ENCODE peak calls at places on chromosomes 4 and X, in four cellular contexts. R is adipocyte, T is psoas muscle, W is esophagus squamous epithelium. Q is an unnamed sample. For H3K9me3 and H3K4me1, the result is how much of the 10 kb centered on the place peaks cover.

GRCh38 chr4:81632581-81633247 is 161.0 kb upstream of the RASGEF1B start:
- DNase-seq in R (no peak), T (no peak), W (no peak), Q (no peak)

GRCh38 chr4:76895619-76896018 is 2.3 kb downstream of the SOWAHB start:
- DNase-seq in R (no peak), T (no peak), W (no peak), Q (no peak)

GRCh38 chrX:132171478-132171877 is 43.7 kb upstream of the FRMD7 start:
- DNase-seq in R (no peak), T (no peak), W (no peak), Q (no peak)

GRCh38 chr4:113675731-113676707 is 85.5 kb downstream of the CAMK2D start:
- DNase-seq in R (peak), T (no peak), W (no peak), Q (no peak)

GRCh38 chr4:145012841-145013240 is 85.2 kb downstream of the ANAPC10 start:
- DNase-seq in R (peak), T (no peak), W (no peak), Q (no peak)

GRCh38 chr4:122576261-122577188 is 44.3 kb downstream of the IL21 start:
- DNase-seq in R (peak), T (no peak), W (no peak), Q (peak)

GRCh38 chr4:140255467-140255866 is 101.5 kb upstream of the MAML3 start:
- DNase-seq in R (peak), T (no peak), W (no peak), Q (no peak)

GRCh38 chrX:152810403-152810802 is 20.2 kb downstream of the CETN2 start:
- DNase-seq in R (no peak), T (no peak), W (no peak), Q (no peak)

GRCh38 chrX:106898462-106898861 is 4.7 kb downstream of the RIPPLY1 start:
- DNase-seq in R (peak), T (no peak), W (no peak), Q (peak)

GRCh38 chr4:74097631-74098550 is 1.1 kb downstream of the CXCL2 start:
- DNase-seq in R (no peak), T (no peak), W (no peak), Q (no peak)

GRCh38 chrX:64205735-64206491 is 405 bp upstream of the AMER1 start:
- DNase-seq in R (peak), T (peak), W (peak), Q (peak)

GRCh38 chr4:16122784-16123183 is 39.0 kb upstream of the PROM1 start:
- DNase-seq in R (no peak), T (no peak), W (no peak), Q (no peak)

GRCh38 chr4:157004279-157005161 is 32.9 kb upstream of the PDGFC start:
- DNase-seq in R (no peak), T (no peak), W (no peak), Q (no peak)

GRCh38 chr4:53858744-53859143 is 205.7 kb downstream of the CHIC2 start:
- DNase-seq in R (no peak), T (no peak), W (no peak), Q (no peak)

GRCh38 chrX:111823068-111823467 is 52.9 kb upstream of the TRPC5OS start:
- DNase-seq in R (peak), T (no peak), W (no peak), Q (peak)

GRCh38 chr4:2746891-2747695 is 9.0 kb downstream of the TNIP2 start:
- DNase-seq in R (no peak), T (peak), W (no peak), Q (no peak)

DNA sequence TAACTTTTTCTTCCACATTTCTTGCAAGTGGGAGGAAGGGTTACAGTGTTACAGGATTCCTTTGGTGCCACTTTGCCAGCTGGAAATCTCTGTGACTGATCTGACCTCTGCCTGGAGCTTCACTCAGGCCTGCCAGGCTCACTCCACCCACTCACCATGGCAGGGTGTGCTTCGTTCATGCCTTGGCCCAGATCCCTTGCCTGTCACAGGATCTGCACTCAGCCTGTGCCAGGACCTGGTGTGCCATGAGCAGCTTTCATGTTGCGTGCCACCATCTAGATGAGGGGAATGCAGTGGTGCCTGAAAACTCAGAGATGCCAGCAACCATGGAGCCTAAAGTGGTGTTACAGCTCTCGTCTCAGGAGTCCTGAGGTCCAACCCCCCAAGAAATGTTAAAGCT is 2596.4 kb downstream of the PCDH7 start:
- DNase-seq in R (no peak), T (peak), W (no peak), Q (no peak)
- H3K9me3 ChIP-seq in R (under half), T (under half), W (under half), Q (under half)

GRCh38 chrX:108397627-108398392 is 40.4 kb downstream of the COL4A6 start:
- DNase-seq in R (peak), T (no peak), W (no peak), Q (no peak)

GRCh38 chrX:108396188-108396885 is 41.9 kb downstream of the COL4A6 start:
- DNase-seq in R (no peak), T (no peak), W (no peak), Q (peak)

GRCh38 chrX:108396986-108397385 is 41.2 kb downstream of the COL4A6 start:
- DNase-seq in R (no peak), T (no peak), W (no peak), Q (no peak)

GRCh38 chrX:108399427-108400165 is 38.6 kb downstream of the COL4A6 start:
- DNase-seq in R (peak), T (no peak), W (no peak), Q (no peak)
- H3K4me1 ChIP-seq in R (under half), T (under half), W (under half), Q (under half)

DNA sequence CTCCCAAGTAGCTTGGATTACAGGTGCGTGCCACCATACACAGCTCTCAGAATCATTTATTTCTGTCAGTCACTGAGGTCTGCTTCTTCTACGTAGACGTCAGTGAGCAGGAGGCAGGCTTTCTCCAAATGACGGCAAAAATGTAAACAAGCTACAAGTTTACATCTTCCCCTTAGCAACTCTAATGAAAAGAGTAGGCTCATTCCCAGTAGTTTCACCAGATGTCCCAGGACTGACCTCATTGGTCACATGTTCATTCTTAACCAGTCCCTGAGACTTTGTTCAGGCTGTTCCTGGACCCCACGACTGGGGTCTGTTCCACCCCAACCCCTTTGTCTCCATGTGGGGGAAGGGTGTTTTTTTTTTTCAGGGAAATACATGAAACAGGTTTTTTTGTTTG is 67.1 kb downstream of the TENM3 start:
- DNase-seq in R (no peak), T (no peak), W (no peak), Q (no peak)
- H3K9me3 ChIP-seq in R (under half), T (under half), W (under half), Q (under half)

DNA sequence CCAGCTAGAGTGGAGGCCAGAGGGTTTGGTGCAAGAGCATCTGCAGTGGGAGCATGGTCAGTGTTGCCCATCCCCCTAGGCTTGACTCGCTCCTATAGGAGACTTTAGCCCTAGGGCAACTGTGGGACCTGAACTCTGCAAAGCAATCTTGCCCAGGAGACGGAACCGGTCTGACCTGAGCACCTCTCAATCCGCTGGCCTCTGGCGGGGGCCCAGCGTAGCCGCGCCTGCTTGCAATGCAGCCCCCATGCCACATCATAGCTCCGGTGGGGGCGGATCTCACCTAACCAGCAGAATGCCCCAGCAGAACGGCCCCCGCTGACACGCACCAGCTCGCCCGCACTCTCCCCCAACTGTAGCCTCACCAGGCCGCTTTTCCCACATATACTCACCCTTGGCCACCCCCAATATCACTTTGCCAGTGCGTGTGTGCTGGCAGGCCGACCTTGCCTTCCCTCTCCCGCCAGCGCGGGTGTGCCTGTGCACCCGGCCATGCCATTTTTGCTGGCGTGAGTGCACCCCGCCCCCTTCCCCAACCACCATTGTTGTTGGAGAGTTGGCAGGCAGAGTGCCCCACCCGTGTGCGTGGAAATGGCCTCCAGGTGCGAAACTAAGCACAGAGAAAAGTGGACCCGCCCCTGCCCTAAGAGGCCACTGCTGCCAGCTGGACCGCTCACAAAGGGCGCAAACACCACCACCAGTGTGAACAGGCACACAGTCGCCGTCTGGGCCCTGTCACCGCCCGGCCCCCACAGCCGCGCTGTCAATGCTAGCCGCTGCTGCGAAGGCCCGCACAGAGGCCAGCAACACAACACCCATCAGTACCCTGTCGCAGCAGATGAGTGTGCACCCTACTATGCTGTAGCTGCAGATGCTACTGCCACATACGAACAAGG is 5.9 kb downstream of the BEX4 start:
- DNase-seq in R (no peak), T (no peak), W (no peak), Q (no peak)
- H3K4me1 ChIP-seq in R (under half), T (under half), W (under half), Q (under half)

GRCh38 chrX:1555370-1555769 is 18.4 kb upstream of the P2RY8 start:
- DNase-seq in R (no peak), T (no peak), W (no peak), Q (no peak)
- H3K9me3 ChIP-seq in R (under half), T (under half), W (under half), Q (under half)

GRCh38 chr4:87901426-87901825 is 68.7 kb downstream of the MEPE start:
- DNase-seq in R (peak), T (no peak), W (no peak), Q (no peak)

GRCh38 chr4:87896020-87896621 is 63.4 kb downstream of the MEPE start:
- DNase-seq in R (peak), T (no peak), W (no peak), Q (no peak)
- H3K4me1 ChIP-seq in R (under half), T (under half), W (under half), Q (under half)

DNA sequence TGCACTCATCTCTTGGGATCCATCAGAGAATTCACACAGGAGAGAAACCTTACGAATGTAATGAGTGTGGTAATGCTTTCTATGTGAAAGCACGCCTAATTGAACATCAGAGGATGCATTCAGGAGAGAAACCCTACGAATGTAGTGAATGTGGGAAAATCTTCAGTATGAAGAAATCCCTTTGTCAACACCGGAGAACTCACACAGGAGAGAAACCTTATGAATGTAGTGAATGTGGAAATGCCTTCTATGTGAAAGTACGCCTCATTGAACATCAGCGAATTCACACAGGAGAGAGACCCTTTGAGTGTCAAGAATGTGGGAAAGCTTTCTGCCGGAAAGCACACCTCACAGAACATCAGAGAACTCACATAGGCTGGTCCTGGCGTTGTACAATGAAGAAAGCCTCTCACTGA is 42.8 kb downstream of the ZNF157 start:
- DNase-seq in R (no peak), T (no peak), W (no peak), Q (no peak)
- H3K9me3 ChIP-seq in R (half or more), T (under half), W (under half), Q (under half)

GRCh38 chr4:84496356-84497219 is 2.5 kb downstream of the NKX6-1 start:
- DNase-seq in R (no peak), T (no peak), W (no peak), Q (no peak)

GRCh38 chr4:84498203-84499026 is 677 bp downstream of the NKX6-1 start:
- DNase-seq in R (peak), T (no peak), W (no peak), Q (no peak)

GRCh38 chr4:84497220-84497834 is 1.8 kb downstream of the NKX6-1 start:
- DNase-seq in R (peak), T (no peak), W (no peak), Q (no peak)

GRCh38 chr4:84499065-84499982 is at the start of gene NKX6-1:
- DNase-seq in R (peak), T (peak), W (peak), Q (peak)

DNA sequence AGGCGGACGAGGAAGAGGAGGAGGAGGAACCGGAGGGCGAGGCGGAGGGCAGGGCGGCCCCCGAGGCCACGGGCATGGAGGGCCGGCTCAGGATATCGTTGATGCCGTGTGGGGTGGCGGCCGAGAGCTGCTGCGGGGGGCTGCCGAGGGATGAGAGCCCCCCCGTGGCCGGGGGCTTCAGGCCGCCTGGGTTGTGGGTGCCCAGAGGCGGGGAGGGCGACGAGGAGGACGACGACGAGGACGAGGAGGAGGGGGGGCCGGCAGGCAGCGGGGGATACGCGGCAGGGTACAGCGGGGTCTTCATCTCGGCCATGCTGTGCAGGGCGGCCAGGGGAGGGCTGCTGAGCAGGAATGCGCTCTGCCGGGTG is 1.3 kb downstream of the NKX6-1 start:
- DNase-seq in R (no peak), T (no peak), W (no peak), Q (no peak)
- H3K4me1 ChIP-seq in R (under half), T (under half), W (under half), Q (under half)

DNA sequence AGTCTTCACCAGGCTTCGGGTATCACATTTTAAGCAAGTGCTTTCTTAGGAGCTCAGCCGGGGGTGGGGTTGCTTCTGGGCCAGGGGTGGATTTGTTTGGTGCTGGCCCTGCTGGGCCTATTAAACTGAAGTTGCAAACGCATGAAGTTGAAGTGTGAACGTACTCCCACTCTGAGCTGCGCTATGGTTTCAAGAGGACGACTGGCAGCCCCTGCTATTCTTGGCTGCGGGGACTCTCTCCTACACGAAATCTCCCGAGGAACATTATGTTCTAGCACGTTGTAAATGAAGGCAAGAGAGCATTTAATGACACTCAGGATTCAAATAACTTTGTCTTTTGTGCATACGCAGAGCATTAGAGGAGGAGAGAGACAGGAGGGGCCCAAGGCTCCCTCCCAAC is 401.3 kb upstream of the BOD1L1 start:
- DNase-seq in R (no peak), T (no peak), W (no peak), Q (no peak)
- H3K9me3 ChIP-seq in R (under half), T (under half), W (under half), Q (under half)

GRCh38 chrX:124395145-124395858 is 48.9 kb downstream of the SH2D1A start:
- DNase-seq in R (no peak), T (no peak), W (no peak), Q (no peak)

GRCh38 chrX:124393659-124394058 is 47.3 kb downstream of the SH2D1A start:
- DNase-seq in R (no peak), T (no peak), W (no peak), Q (no peak)

GRCh38 chrX:124393238-124393637 is 46.9 kb downstream of the SH2D1A start:
- DNase-seq in R (no peak), T (no peak), W (no peak), Q (no peak)

GRCh38 chrX:124388562-124388961 is 42.2 kb downstream of the SH2D1A start:
- DNase-seq in R (peak), T (peak), W (no peak), Q (peak)

DNA sequence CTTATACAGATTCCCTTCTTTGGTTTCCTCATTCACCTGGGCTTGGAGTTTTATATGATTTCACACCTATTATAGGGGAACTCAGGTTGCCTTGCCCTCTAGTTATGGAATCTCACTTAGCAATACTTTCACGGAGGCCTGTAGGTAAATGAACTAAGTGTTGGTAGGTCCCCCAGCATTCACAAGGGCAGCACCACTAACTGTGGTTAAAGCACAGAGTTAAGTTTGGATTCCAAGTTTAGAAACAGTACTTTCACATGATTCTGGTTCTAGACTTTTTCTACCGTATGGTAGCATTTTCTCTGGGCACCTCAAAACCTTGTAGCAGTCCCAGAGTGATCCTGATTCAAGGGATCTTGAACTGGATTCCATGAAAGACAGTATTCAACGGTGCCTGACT is 46.4 kb downstream of the SH2D1A start:
- DNase-seq in R (no peak), T (no peak), W (no peak), Q (no peak)
- H3K4me1 ChIP-seq in R (under half), T (under half), W (under half), Q (under half)

Q was measured in Caco-2.